ENCODE peak calls at places on chromosomes 6 and 20, in nine cellular contexts. K is stomach, U is K562, O is ovary, B is tibial nerve, S is HepG2, C is upper lobe of left lung, D is SK-N-SH, L is sigmoid colon. G is an unnamed sample. For H3K36me3, the result is how much of the 10 kb centered on the place peaks cover.

GRCh38 chr6:135830452-135830851 is 21.0 kb upstream of the PDE7B start:
- DNase-seq in K (no peak), U (no peak), O (no peak), B (no peak), S (no peak), C (no peak), D (no peak), L (no peak), G (no peak)

GRCh38 chr6:3075522-3076113 is 7.3 kb downstream of the RIPK1 start:
- DNase-seq in K (no peak), U (no peak), O (no peak), B (no peak), S (peak), C (no peak), D (no peak), L (no peak), G (no peak)

GRCh38 chr20:46176744-46177378 is 58.7 kb downstream of the CD40 start:
- DNase-seq in K (no peak), U (no peak), O (no peak), B (no peak), S (no peak), C (no peak), D (no peak), L (no peak), G (no peak)

GRCh38 chr6:170135041-170135440 is 155.8 kb downstream of the DLL1 start:
- DNase-seq in K (no peak), U (no peak), O (no peak), B (no peak), S (no peak), C (no peak), D (no peak), L (no peak), G (no peak)

GRCh38 chr6:77740380-77740779 is 87.5 kb downstream of the MEI4 start:
- DNase-seq in K (no peak), U (peak), O (no peak), B (no peak), S (peak), C (no peak), D (peak), L (no peak), G (no peak)

GRCh38 chr6:130150906-130151305 is 71.8 kb downstream of the SAMD3 start:
- DNase-seq in K (no peak), U (peak), O (no peak), B (no peak), S (no peak), C (no peak), D (no peak), L (no peak), G (no peak)

GRCh38 chr20:14562976-14563375 is 225.6 kb upstream of the FLRT3 start:
- DNase-seq in K (no peak), U (no peak), O (no peak), B (no peak), S (no peak), C (no peak), D (no peak), L (no peak), G (no peak)

GRCh38 chr20:56690531-56691175 is 61.5 kb downstream of the TFAP2C start:
- DNase-seq in K (no peak), U (no peak), O (no peak), B (no peak), S (no peak), C (no peak), D (no peak), L (no peak), G (peak)

GRCh38 chr6:106525111-106525884 is 104.0 kb downstream of the RTN4IP1 start:
- DNase-seq in K (no peak), U (no peak), O (no peak), B (no peak), S (no peak), C (no peak), D (no peak), L (no peak), G (no peak)

GRCh38 chr20:48578397-48579098 is 249.3 kb downstream of the PREX1 start:
- DNase-seq in K (no peak), U (peak), O (no peak), B (no peak), S (no peak), C (no peak), D (no peak), L (peak), G (no peak)

GRCh38 chr6:15574497-15574896 is 88.3 kb downstream of the DTNBP1 start:
- DNase-seq in K (no peak), U (no peak), O (no peak), B (no peak), S (no peak), C (no peak), D (no peak), L (no peak), G (no peak)

GRCh38 chr6:25414168-25414567 is 135.0 kb downstream of the CARMIL1 start:
- DNase-seq in K (no peak), U (no peak), O (no peak), B (no peak), S (no peak), C (no peak), D (no peak), L (no peak), G (no peak)
- H3K27ac ChIP-seq in K (no peak), U (no peak), O (no peak), B (no peak), S (no peak), C (no peak), D (no peak), L (no peak), G (no peak)

DNA sequence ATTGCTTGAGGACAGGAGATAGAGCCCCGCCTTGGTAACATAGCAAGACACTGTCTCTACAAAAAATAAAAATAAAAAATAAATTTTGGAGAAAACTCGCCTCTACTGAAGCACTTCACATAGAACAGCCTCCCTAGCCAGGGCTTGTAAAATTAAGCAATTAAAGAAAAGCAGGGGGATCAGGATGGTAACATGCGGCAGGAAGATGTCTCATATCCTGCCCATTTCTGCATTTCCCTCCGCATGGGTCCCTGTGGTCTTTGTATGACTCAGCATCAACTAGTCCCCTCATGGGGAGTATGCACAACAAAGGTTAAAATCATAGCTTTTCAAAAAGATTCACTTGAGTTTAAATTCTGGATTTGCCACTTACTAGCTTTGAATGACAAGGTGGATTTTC is 379.0 kb downstream of the EPHA7 start:
- DNase-seq in K (no peak), U (no peak), O (no peak), B (no peak), S (no peak), C (no peak), D (no peak), L (no peak), G (no peak)
- H3K36me3 ChIP-seq in K (under half), U (under half), O (under half), B (under half), S (under half), C (under half), D (under half), L (under half), G (under half)

DNA sequence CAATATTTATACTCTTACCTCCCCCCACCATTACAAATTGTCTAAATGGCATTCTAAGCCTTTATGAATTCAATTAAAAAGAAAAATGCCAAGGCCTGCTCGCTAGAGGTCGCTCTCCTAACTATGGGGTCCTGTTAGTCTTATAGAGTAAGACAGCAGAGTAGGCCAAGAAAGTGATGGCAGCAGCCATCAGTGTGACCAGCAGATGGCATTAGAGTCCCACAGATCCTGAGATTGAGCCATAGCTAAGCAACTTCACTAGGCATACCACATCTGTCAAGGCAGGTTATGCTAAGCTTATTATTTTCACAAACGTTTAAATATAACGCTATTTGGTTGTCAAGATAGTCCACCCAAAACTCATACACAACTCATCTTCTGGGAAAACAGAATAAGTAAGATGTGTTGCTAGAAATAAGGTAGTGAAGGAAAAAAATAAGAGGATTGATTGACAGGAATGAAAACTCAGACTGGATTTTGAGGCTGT is 57.6 kb upstream of the SCAF8 start:
- DNase-seq in K (peak), U (peak), O (peak), B (peak), S (peak), C (peak), D (peak), L (peak), G (peak)
- TF ChIP-seq EP300 in K (no peak), U (peak), O (no peak), B (peak), S (no peak), C (no peak), D (no peak), L (no peak), G (no peak)

GRCh38 chr6:29926795-29927427 is 15.4 kb upstream of the HLA-A start:
- DNase-seq in K (peak), U (no peak), O (peak), B (peak), S (peak), C (no peak), D (no peak), L (peak), G (peak)

GRCh38 chr6:29927841-29928388 is 14.4 kb upstream of the HLA-A start:
- DNase-seq in K (no peak), U (no peak), O (no peak), B (no peak), S (no peak), C (no peak), D (no peak), L (no peak), G (no peak)

GRCh38 chr6:29924731-29925130 is 17.6 kb upstream of the HLA-A start:
- DNase-seq in K (no peak), U (no peak), O (no peak), B (no peak), S (no peak), C (no peak), D (no peak), L (no peak), G (no peak)

GRCh38 chr6:29925341-29926080 is 16.8 kb upstream of the HLA-A start:
- DNase-seq in K (no peak), U (no peak), O (no peak), B (no peak), S (no peak), C (no peak), D (no peak), L (no peak), G (no peak)

DNA sequence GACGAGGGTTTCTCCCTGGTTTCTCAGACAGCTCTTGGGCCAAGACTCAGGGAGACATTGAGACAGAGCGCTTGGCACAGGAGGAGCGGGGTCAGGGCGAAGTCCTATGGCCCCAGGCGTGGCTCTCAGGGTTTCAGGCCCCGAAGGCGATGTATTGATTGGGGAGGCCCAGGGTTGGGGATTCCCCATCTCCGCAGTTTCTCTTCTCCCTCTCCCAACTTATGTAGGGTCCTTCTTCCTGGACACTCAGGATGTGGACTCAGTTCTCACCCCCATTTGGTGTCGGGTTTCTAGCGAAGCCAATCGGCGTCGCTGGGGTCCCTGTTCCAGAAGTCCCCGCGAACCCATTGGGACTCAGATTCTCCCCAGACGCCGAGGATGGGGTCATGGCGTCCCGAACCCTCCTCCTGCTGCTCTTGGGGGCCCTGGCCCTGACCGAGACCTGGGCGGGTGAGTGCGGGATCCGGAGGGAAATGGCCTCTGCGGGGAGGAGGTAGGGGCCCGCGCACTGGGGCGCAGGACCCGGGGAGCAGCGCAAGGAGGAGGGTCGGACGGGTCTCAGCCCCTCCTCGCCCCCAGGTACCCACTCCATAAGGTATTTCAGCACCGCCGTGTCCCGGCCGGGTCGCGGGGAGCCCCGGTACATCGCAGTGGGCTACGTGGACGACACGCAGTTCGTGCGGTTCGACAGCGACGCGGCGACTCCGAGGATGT is 16.1 kb upstream of the HLA-A start:
- DNase-seq in K (no peak), U (no peak), O (peak), B (no peak), S (no peak), C (no peak), D (no peak), L (peak), G (peak)
- H3K27ac ChIP-seq in K (no peak), U (no peak), O (peak), B (peak), S (peak), C (peak), D (no peak), L (peak), G (peak)

GRCh38 chr20:33677991-33678431 is 3.8 kb upstream of the NECAB3 start:
- DNase-seq in K (no peak), U (peak), O (peak), B (no peak), S (no peak), C (no peak), D (no peak), L (peak), G (no peak)
- H3K36me3 ChIP-seq in K (under half), U (half or more), O (under half), B (under half), S (under half), C (under half), D (under half), L (under half), G (under half)